ENCODE peak calls at places on chromosomes 7 and 10, in nine cellular contexts. One of them, this sample, is unnamed.

GRCh38 chr7:27172388-27172774 is 1.7 kb downstream of the HOXA10 start:
- DNase-seq in esophagus muscularis mucosa: no peak
- DNase-seq in SK-N-SH: no peak
- DNase-seq in GM12878: no peak
- DNase-seq in sigmoid colon: peak; percentile 75
- DNase-seq in transverse colon: peak; percentile 22
- DNase-seq in upper lobe of left lung: peak; percentile 8
- DNase-seq in suprapubic skin: peak; percentile 79
- DNase-seq in A549: no peak
- DNase-seq in this sample: no peak

GRCh38 chr7:36381056-36381455 is 8.6 kb upstream of the ANLN start:
- DNase-seq in esophagus muscularis mucosa: no peak
- DNase-seq in SK-N-SH: no peak
- DNase-seq in GM12878: no peak
- DNase-seq in sigmoid colon: no peak
- DNase-seq in transverse colon: no peak
- DNase-seq in upper lobe of left lung: no peak
- DNase-seq in suprapubic skin: no peak
- DNase-seq in A549: no peak
- DNase-seq in this sample: no peak

GRCh38 chr7:45646996-45647411 is 72.8 kb downstream of the ADCY1 start:
- DNase-seq in esophagus muscularis mucosa: no peak
- DNase-seq in SK-N-SH: peak; percentile 82
- DNase-seq in GM12878: no peak
- DNase-seq in sigmoid colon: no peak
- DNase-seq in transverse colon: no peak
- DNase-seq in upper lobe of left lung: no peak
- DNase-seq in suprapubic skin: peak; percentile 58
- DNase-seq in A549: no peak
- DNase-seq in this sample: no peak

GRCh38 chr7:101236292-101236691 is 1.3 kb downstream of the CLDN15 start:
- DNase-seq in esophagus muscularis mucosa: no peak
- DNase-seq in SK-N-SH: peak; percentile 17
- DNase-seq in GM12878: no peak
- DNase-seq in sigmoid colon: no peak
- DNase-seq in transverse colon: no peak
- DNase-seq in upper lobe of left lung: no peak
- DNase-seq in suprapubic skin: no peak
- DNase-seq in A549: no peak
- DNase-seq in this sample: no peak

GRCh38 chr7:44608916-44609648 is 2.7 kb downstream of the OGDH start:
- DNase-seq in esophagus muscularis mucosa: no peak
- DNase-seq in SK-N-SH: no peak
- DNase-seq in GM12878: no peak
- DNase-seq in sigmoid colon: no peak
- DNase-seq in transverse colon: no peak
- DNase-seq in upper lobe of left lung: no peak
- DNase-seq in suprapubic skin: peak; percentile 28
- DNase-seq in A549: peak; percentile 17
- DNase-seq in this sample: no peak

GRCh38 chr7:149883452-149883861 is 9.7 kb downstream of the ATP6V0E2 start:
- DNase-seq in esophagus muscularis mucosa: peak; percentile 91
- DNase-seq in SK-N-SH: peak; percentile 82
- DNase-seq in GM12878: no peak
- DNase-seq in sigmoid colon: peak; percentile 66
- DNase-seq in transverse colon: peak; percentile 63
- DNase-seq in upper lobe of left lung: peak; percentile 72
- DNase-seq in suprapubic skin: no peak
- DNase-seq in A549: peak; percentile 62
- DNase-seq in this sample: no peak

GRCh38 chr7:16060492-16060891 is 360.8 kb downstream of the CRPPA start:
- DNase-seq in esophagus muscularis mucosa: no peak
- DNase-seq in SK-N-SH: no peak
- DNase-seq in GM12878: no peak
- DNase-seq in sigmoid colon: no peak
- DNase-seq in transverse colon: no peak
- DNase-seq in upper lobe of left lung: no peak
- DNase-seq in suprapubic skin: no peak
- DNase-seq in A549: no peak
- DNase-seq in this sample: no peak

GRCh38 chr10:55500931-55501559 is 700.0 kb upstream of the PCDH15 start:
- DNase-seq in esophagus muscularis mucosa: no peak
- DNase-seq in SK-N-SH: peak; percentile 3
- DNase-seq in GM12878: no peak
- DNase-seq in sigmoid colon: no peak
- DNase-seq in transverse colon: no peak
- DNase-seq in upper lobe of left lung: no peak
- DNase-seq in suprapubic skin: no peak
- DNase-seq in A549: peak; percentile 37
- DNase-seq in this sample: peak; percentile 15

GRCh38 chr10:43226851-43227845 is 39.7 kb downstream of the RASGEF1A start:
- DNase-seq in esophagus muscularis mucosa: no peak
- DNase-seq in SK-N-SH: no peak
- DNase-seq in GM12878: no peak
- DNase-seq in sigmoid colon: peak; percentile 38
- DNase-seq in transverse colon: peak; percentile 4
- DNase-seq in upper lobe of left lung: peak; percentile 18
- DNase-seq in suprapubic skin: no peak
- DNase-seq in A549: no peak
- DNase-seq in this sample: no peak

GRCh38 chr7:51140203-51140938 is 176.2 kb downstream of the COBL start:
- DNase-seq in esophagus muscularis mucosa: peak; percentile 26
- DNase-seq in SK-N-SH: no peak
- DNase-seq in GM12878: no peak
- DNase-seq in sigmoid colon: no peak
- DNase-seq in transverse colon: no peak
- DNase-seq in upper lobe of left lung: no peak
- DNase-seq in suprapubic skin: no peak
- DNase-seq in A549: no peak
- DNase-seq in this sample: no peak

GRCh38 chr7:47988496-47989386 is 9.3 kb upstream of the HUS1 start:
- DNase-seq in esophagus muscularis mucosa: no peak
- DNase-seq in SK-N-SH: peak; percentile 56
- DNase-seq in GM12878: no peak
- DNase-seq in sigmoid colon: no peak
- DNase-seq in transverse colon: no peak
- DNase-seq in upper lobe of left lung: no peak
- DNase-seq in suprapubic skin: no peak
- DNase-seq in A549: peak; percentile 21
- DNase-seq in this sample: no peak

GRCh38 chr10:31774928-31775668 is 153.5 kb downstream of the ARHGAP12 start:
- DNase-seq in esophagus muscularis mucosa: no peak
- DNase-seq in SK-N-SH: no peak
- DNase-seq in GM12878: no peak
- DNase-seq in sigmoid colon: no peak
- DNase-seq in transverse colon: no peak
- DNase-seq in upper lobe of left lung: no peak
- DNase-seq in suprapubic skin: no peak
- DNase-seq in A549: no peak
- DNase-seq in this sample: no peak

GRCh38 chr10:117477961-117478670 is 64.4 kb upstream of the EMX2 start:
- DNase-seq in esophagus muscularis mucosa: no peak
- DNase-seq in SK-N-SH: no peak
- DNase-seq in GM12878: no peak
- DNase-seq in sigmoid colon: no peak
- DNase-seq in transverse colon: no peak
- DNase-seq in upper lobe of left lung: no peak
- DNase-seq in suprapubic skin: no peak
- DNase-seq in A549: peak; percentile 66
- DNase-seq in this sample: no peak

GRCh38 chr7:49773082-49773938 is at the start of gene VWC2:
- DNase-seq in esophagus muscularis mucosa: no peak
- DNase-seq in SK-N-SH: peak; percentile 37
- DNase-seq in GM12878: no peak
- DNase-seq in sigmoid colon: no peak
- DNase-seq in transverse colon: no peak
- DNase-seq in upper lobe of left lung: no peak
- DNase-seq in suprapubic skin: no peak
- DNase-seq in A549: no peak
- DNase-seq in this sample: no peak

GRCh38 chr7:32616625-32617024 is 121.3 kb downstream of the AVL9 start:
- DNase-seq in esophagus muscularis mucosa: no peak
- DNase-seq in SK-N-SH: no peak
- DNase-seq in GM12878: no peak
- DNase-seq in sigmoid colon: no peak
- DNase-seq in transverse colon: no peak
- DNase-seq in upper lobe of left lung: no peak
- DNase-seq in suprapubic skin: no peak
- DNase-seq in A549: peak; percentile 92
- DNase-seq in this sample: peak; percentile 18

GRCh38 chr10:137031-137430 is 1.8 kb downstream of the ZMYND11 start:
- DNase-seq in esophagus muscularis mucosa: no peak
- DNase-seq in SK-N-SH: peak; percentile 41
- DNase-seq in GM12878: no peak
- DNase-seq in sigmoid colon: no peak
- DNase-seq in transverse colon: no peak
- DNase-seq in upper lobe of left lung: no peak
- DNase-seq in suprapubic skin: no peak
- DNase-seq in A549: peak; percentile 55
- DNase-seq in this sample: no peak

GRCh38 chr7:53315986-53316385 is 280.6 kb downstream of the POM121L12 start:
- DNase-seq in esophagus muscularis mucosa: no peak
- DNase-seq in SK-N-SH: peak; percentile 54
- DNase-seq in GM12878: no peak
- DNase-seq in sigmoid colon: peak; percentile 70
- DNase-seq in transverse colon: no peak
- DNase-seq in upper lobe of left lung: no peak
- DNase-seq in suprapubic skin: no peak
- DNase-seq in A549: no peak
- DNase-seq in this sample: no peak

GRCh38 chr10:58393317-58393716 is 8.1 kb downstream of the TFAM start:
- DNase-seq in esophagus muscularis mucosa: no peak
- DNase-seq in SK-N-SH: no peak
- DNase-seq in GM12878: no peak
- DNase-seq in sigmoid colon: no peak
- DNase-seq in transverse colon: no peak
- DNase-seq in upper lobe of left lung: no peak
- DNase-seq in suprapubic skin: no peak
- DNase-seq in A549: no peak
- DNase-seq in this sample: no peak

GRCh38 chr7:132511921-132512320 is 64.3 kb downstream of the PLXNA4 start:
- DNase-seq in esophagus muscularis mucosa: no peak
- DNase-seq in SK-N-SH: no peak
- DNase-seq in GM12878: no peak
- DNase-seq in sigmoid colon: no peak
- DNase-seq in transverse colon: no peak
- DNase-seq in upper lobe of left lung: no peak
- DNase-seq in suprapubic skin: no peak
- DNase-seq in A549: no peak
- DNase-seq in this sample: no peak

GRCh38 chr10:70668454-70668970 is 3.8 kb upstream of the ADAMTS14 start:
- DNase-seq in esophagus muscularis mucosa: no peak
- DNase-seq in SK-N-SH: no peak
- DNase-seq in GM12878: no peak
- DNase-seq in sigmoid colon: no peak
- DNase-seq in transverse colon: no peak
- DNase-seq in upper lobe of left lung: no peak
- DNase-seq in suprapubic skin: no peak
- DNase-seq in A549: no peak
- DNase-seq in this sample: no peak
- H3K4me3 ChIP-seq in esophagus muscularis mucosa: no peak overlapping the region
- H3K4me3 ChIP-seq in SK-N-SH: no peak overlapping the region
- H3K4me3 ChIP-seq in GM12878: no peak overlapping the region
- H3K4me3 ChIP-seq in sigmoid colon: no peak overlapping the region
- H3K4me3 ChIP-seq in transverse colon: no peak overlapping the region
- H3K4me3 ChIP-seq in upper lobe of left lung: no peak overlapping the region
- H3K4me3 ChIP-seq in suprapubic skin: no peak overlapping the region
- H3K4me3 ChIP-seq in A549: no peak overlapping the region
- H3K4me3 ChIP-seq in this sample: no peak overlapping the region

GRCh38 chr10:24914148-24914547 is 38.3 kb downstream of the PRTFDC1 start:
- DNase-seq in esophagus muscularis mucosa: no peak
- DNase-seq in SK-N-SH: no peak
- DNase-seq in GM12878: no peak
- DNase-seq in sigmoid colon: no peak
- DNase-seq in transverse colon: no peak
- DNase-seq in upper lobe of left lung: no peak
- DNase-seq in suprapubic skin: no peak
- DNase-seq in A549: no peak
- DNase-seq in this sample: no peak
- TF ChIP-seq EP300 in esophagus muscularis mucosa: no peak
- TF ChIP-seq EP300 in SK-N-SH: no peak
- TF ChIP-seq EP300 in GM12878: no peak
- TF ChIP-seq EP300 in sigmoid colon: no peak
- TF ChIP-seq EP300 in transverse colon: no peak
- TF ChIP-seq EP300 in upper lobe of left lung: no peak
- TF ChIP-seq EP300 in suprapubic skin: no peak
- TF ChIP-seq EP300 in A549: no peak
- TF ChIP-seq EP300 in this sample: no peak

GRCh38 chr7:135334830-135335543 is 101.3 kb downstream of the STRA8 start:
- DNase-seq in esophagus muscularis mucosa: no peak
- DNase-seq in SK-N-SH: no peak
- DNase-seq in GM12878: no peak
- DNase-seq in sigmoid colon: no peak
- DNase-seq in transverse colon: no peak
- DNase-seq in upper lobe of left lung: no peak
- DNase-seq in suprapubic skin: peak; percentile 66
- DNase-seq in A549: no peak
- DNase-seq in this sample: no peak

GRCh38 chr7:135337506-135337905 is 103.9 kb downstream of the STRA8 start:
- DNase-seq in esophagus muscularis mucosa: no peak
- DNase-seq in SK-N-SH: no peak
- DNase-seq in GM12878: no peak
- DNase-seq in sigmoid colon: no peak
- DNase-seq in transverse colon: no peak
- DNase-seq in upper lobe of left lung: no peak
- DNase-seq in suprapubic skin: no peak
- DNase-seq in A549: no peak
- DNase-seq in this sample: no peak

GRCh38 chr7:135338151-135338550 is 104.5 kb downstream of the STRA8 start:
- DNase-seq in esophagus muscularis mucosa: no peak
- DNase-seq in SK-N-SH: no peak
- DNase-seq in GM12878: no peak
- DNase-seq in sigmoid colon: no peak
- DNase-seq in transverse colon: no peak
- DNase-seq in upper lobe of left lung: no peak
- DNase-seq in suprapubic skin: no peak
- DNase-seq in A549: no peak
- DNase-seq in this sample: no peak

GRCh38 chr7:135333946-135334345 is 100.3 kb downstream of the STRA8 start:
- DNase-seq in esophagus muscularis mucosa: no peak
- DNase-seq in SK-N-SH: no peak
- DNase-seq in GM12878: no peak
- DNase-seq in sigmoid colon: no peak
- DNase-seq in transverse colon: no peak
- DNase-seq in upper lobe of left lung: no peak
- DNase-seq in suprapubic skin: peak; percentile 7
- DNase-seq in A549: no peak
- DNase-seq in this sample: no peak

GRCh38 chr7:135335628-135336139 is 102.0 kb downstream of the STRA8 start:
- DNase-seq in esophagus muscularis mucosa: no peak
- DNase-seq in SK-N-SH: peak; percentile 86
- DNase-seq in GM12878: peak; percentile 20
- DNase-seq in sigmoid colon: no peak
- DNase-seq in transverse colon: peak; percentile 71
- DNase-seq in upper lobe of left lung: peak; percentile 51
- DNase-seq in suprapubic skin: no peak
- DNase-seq in A549: peak; percentile 81
- DNase-seq in this sample: peak; percentile 51
- TF ChIP-seq CTCF in esophagus muscularis mucosa: peak; percentile 31
- TF ChIP-seq CTCF in SK-N-SH: peak; percentile 60
- TF ChIP-seq CTCF in GM12878: peak; percentile 64
- TF ChIP-seq CTCF in sigmoid colon: no peak
- TF ChIP-seq CTCF in transverse colon: peak; percentile 15
- TF ChIP-seq CTCF in upper lobe of left lung: no peak
- TF ChIP-seq CTCF in suprapubic skin: peak; percentile 46
- TF ChIP-seq CTCF in A549: peak; percentile 69
- TF ChIP-seq CTCF in this sample: peak; percentile 61

GRCh38 chr10:37865957-37866671 is 8.7 kb upstream of the ZNF248 start:
- DNase-seq in esophagus muscularis mucosa: no peak
- DNase-seq in SK-N-SH: no peak
- DNase-seq in GM12878: no peak
- DNase-seq in sigmoid colon: no peak
- DNase-seq in transverse colon: peak; percentile 53
- DNase-seq in upper lobe of left lung: no peak
- DNase-seq in suprapubic skin: no peak
- DNase-seq in A549: no peak
- DNase-seq in this sample: no peak
- H3K4me3 ChIP-seq in esophagus muscularis mucosa: no peak overlapping the region
- H3K4me3 ChIP-seq in SK-N-SH: no peak overlapping the region
- H3K4me3 ChIP-seq in GM12878: no peak overlapping the region
- H3K4me3 ChIP-seq in sigmoid colon: no peak overlapping the region
- H3K4me3 ChIP-seq in transverse colon: no peak overlapping the region
- H3K4me3 ChIP-seq in upper lobe of left lung: no peak overlapping the region
- H3K4me3 ChIP-seq in suprapubic skin: no peak overlapping the region
- H3K4me3 ChIP-seq in A549: no peak overlapping the region
- H3K4me3 ChIP-seq in this sample: no peak overlapping the region